ENCODE peak calls at places on chromosomes 2 and 18, in four cellular contexts. One of them, this sample, is unnamed.

GRCh38 chr2:112482309-112483046 is 522 bp downstream of the TTL start:
- DNase-seq in CD4-positive, CD25-positive, alpha-beta regulatory T cell: peak
- DNase-seq in dorsolateral prefrontal cortex: no peak
- DNase-seq in CD8-positive, alpha-beta T cell: peak
- DNase-seq in this sample: peak

GRCh38 chr2:240567872-240568677 is at the start of gene RNPEPL1:
- DNase-seq in CD8-positive, alpha-beta T cell: peak
- DNase-seq in dorsolateral prefrontal cortex: peak
- DNase-seq in CD4-positive, CD25-positive, alpha-beta regulatory T cell: peak
- DNase-seq in this sample: peak

GRCh38 chr2:67856866-67857265 is 205.9 kb downstream of the C1D start:
- DNase-seq in CD8-positive, alpha-beta T cell: no peak
- DNase-seq in CD4-positive, CD25-positive, alpha-beta regulatory T cell: no peak
- DNase-seq in dorsolateral prefrontal cortex: no peak
- DNase-seq in this sample: no peak

GRCh38 chr18:13993730-13994129 is 78.4 kb upstream of the MC2R start:
- DNase-seq in CD8-positive, alpha-beta T cell: no peak
- DNase-seq in CD4-positive, CD25-positive, alpha-beta regulatory T cell: no peak
- DNase-seq in dorsolateral prefrontal cortex: no peak
- DNase-seq in this sample: no peak

GRCh38 chr2:144707927-144708326 is 188.0 kb upstream of the ZEB2 start:
- DNase-seq in CD4-positive, CD25-positive, alpha-beta regulatory T cell: no peak
- DNase-seq in CD8-positive, alpha-beta T cell: no peak
- DNase-seq in dorsolateral prefrontal cortex: no peak
- DNase-seq in this sample: no peak

GRCh38 chr2:187541086-187542085 is 12.8 kb downstream of the TFPI start:
- DNase-seq in CD4-positive, CD25-positive, alpha-beta regulatory T cell: no peak
- DNase-seq in dorsolateral prefrontal cortex: no peak
- DNase-seq in CD8-positive, alpha-beta T cell: no peak
- DNase-seq in this sample: no peak

GRCh38 chr18:60649107-60649506 is 276.5 kb upstream of the MC4R start:
- DNase-seq in CD4-positive, CD25-positive, alpha-beta regulatory T cell: no peak
- DNase-seq in CD8-positive, alpha-beta T cell: no peak
- DNase-seq in dorsolateral prefrontal cortex: no peak
- DNase-seq in this sample: no peak

GRCh38 chr2:120982598-120982997 is 246.9 kb downstream of the GLI2 start:
- DNase-seq in CD4-positive, CD25-positive, alpha-beta regulatory T cell: no peak
- DNase-seq in CD8-positive, alpha-beta T cell: no peak
- DNase-seq in dorsolateral prefrontal cortex: no peak
- DNase-seq in this sample: no peak

GRCh38 chr2:102915128-102915527 is 153.3 kb downstream of the TMEM182 start:
- DNase-seq in dorsolateral prefrontal cortex: no peak
- DNase-seq in CD4-positive, CD25-positive, alpha-beta regulatory T cell: no peak
- DNase-seq in CD8-positive, alpha-beta T cell: no peak
- DNase-seq in this sample: no peak

GRCh38 chr2:100876231-100876860 is 56.4 kb downstream of the NPAS2 start:
- DNase-seq in dorsolateral prefrontal cortex: no peak
- DNase-seq in CD4-positive, CD25-positive, alpha-beta regulatory T cell: no peak
- DNase-seq in CD8-positive, alpha-beta T cell: no peak
- DNase-seq in this sample: no peak

GRCh38 chr2:171972329-171972982 is 27.3 kb upstream of the METAP1D start:
- DNase-seq in CD4-positive, CD25-positive, alpha-beta regulatory T cell: no peak
- DNase-seq in CD8-positive, alpha-beta T cell: no peak
- DNase-seq in dorsolateral prefrontal cortex: no peak
- DNase-seq in this sample: no peak

GRCh38 chr18:37277753-37278152 is 287.8 kb downstream of the CELF4 start:
- DNase-seq in CD8-positive, alpha-beta T cell: no peak
- DNase-seq in CD4-positive, CD25-positive, alpha-beta regulatory T cell: no peak
- DNase-seq in dorsolateral prefrontal cortex: no peak
- DNase-seq in this sample: no peak

GRCh38 chr18:297936-298335 is 30.1 kb upstream of the THOC1 start:
- DNase-seq in dorsolateral prefrontal cortex: no peak
- DNase-seq in CD8-positive, alpha-beta T cell: no peak
- DNase-seq in CD4-positive, CD25-positive, alpha-beta regulatory T cell: no peak
- DNase-seq in this sample: no peak

GRCh38 chr18:40851014-40851429 is 1104.0 kb upstream of the PIK3C3 start:
- DNase-seq in dorsolateral prefrontal cortex: no peak
- DNase-seq in CD4-positive, CD25-positive, alpha-beta regulatory T cell: no peak
- DNase-seq in CD8-positive, alpha-beta T cell: no peak
- DNase-seq in this sample: no peak

GRCh38 chr2:47566207-47566858 is 163.4 kb downstream of the MSH2 start:
- DNase-seq in dorsolateral prefrontal cortex: no peak
- DNase-seq in CD4-positive, CD25-positive, alpha-beta regulatory T cell: no peak
- DNase-seq in CD8-positive, alpha-beta T cell: no peak
- DNase-seq in this sample: no peak

GRCh38 chr2:11669454-11670291 is at the start of gene NTSR2:
- DNase-seq in CD4-positive, CD25-positive, alpha-beta regulatory T cell: peak
- DNase-seq in dorsolateral prefrontal cortex: no peak
- DNase-seq in CD8-positive, alpha-beta T cell: no peak
- DNase-seq in this sample: peak

GRCh38 chr2:233967163-233967562 is 50.0 kb downstream of the TRPM8 start:
- DNase-seq in CD4-positive, CD25-positive, alpha-beta regulatory T cell: no peak
- DNase-seq in dorsolateral prefrontal cortex: no peak
- DNase-seq in CD8-positive, alpha-beta T cell: no peak
- DNase-seq in this sample: no peak

GRCh38 chr2:233965032-233965614 is 48.0 kb downstream of the TRPM8 start:
- DNase-seq in CD8-positive, alpha-beta T cell: no peak
- DNase-seq in dorsolateral prefrontal cortex: no peak
- DNase-seq in CD4-positive, CD25-positive, alpha-beta regulatory T cell: no peak
- DNase-seq in this sample: no peak

GRCh38 chr2:233961905-233962304 is 44.7 kb downstream of the TRPM8 start:
- DNase-seq in dorsolateral prefrontal cortex: no peak
- DNase-seq in CD4-positive, CD25-positive, alpha-beta regulatory T cell: no peak
- DNase-seq in CD8-positive, alpha-beta T cell: no peak
- DNase-seq in this sample: no peak

GRCh38 chr2:233966388-233966787 is 49.2 kb downstream of the TRPM8 start:
- DNase-seq in dorsolateral prefrontal cortex: peak
- DNase-seq in CD8-positive, alpha-beta T cell: no peak
- DNase-seq in CD4-positive, CD25-positive, alpha-beta regulatory T cell: no peak
- DNase-seq in this sample: no peak

GRCh38 chr2:233964581-233964980 is 47.4 kb downstream of the TRPM8 start:
- DNase-seq in CD8-positive, alpha-beta T cell: no peak
- DNase-seq in dorsolateral prefrontal cortex: no peak
- DNase-seq in CD4-positive, CD25-positive, alpha-beta regulatory T cell: no peak
- DNase-seq in this sample: no peak
- H3K4me3 ChIP-seq in CD8-positive, alpha-beta T cell: no peak
- H3K4me3 ChIP-seq in dorsolateral prefrontal cortex: no peak
- H3K4me3 ChIP-seq in CD4-positive, CD25-positive, alpha-beta regulatory T cell: no peak
- H3K4me3 ChIP-seq in this sample: no peak

GRCh38 chr2:146602856-146603255 is 1242.0 kb upstream of the ACVR2A start:
- DNase-seq in dorsolateral prefrontal cortex: no peak
- DNase-seq in CD4-positive, CD25-positive, alpha-beta regulatory T cell: no peak
- DNase-seq in CD8-positive, alpha-beta T cell: no peak
- DNase-seq in this sample: no peak
- H3K27ac ChIP-seq in dorsolateral prefrontal cortex: no peak
- H3K27ac ChIP-seq in CD4-positive, CD25-positive, alpha-beta regulatory T cell: no peak
- H3K27ac ChIP-seq in CD8-positive, alpha-beta T cell: no peak
- H3K27ac ChIP-seq in this sample: no peak

DNA sequence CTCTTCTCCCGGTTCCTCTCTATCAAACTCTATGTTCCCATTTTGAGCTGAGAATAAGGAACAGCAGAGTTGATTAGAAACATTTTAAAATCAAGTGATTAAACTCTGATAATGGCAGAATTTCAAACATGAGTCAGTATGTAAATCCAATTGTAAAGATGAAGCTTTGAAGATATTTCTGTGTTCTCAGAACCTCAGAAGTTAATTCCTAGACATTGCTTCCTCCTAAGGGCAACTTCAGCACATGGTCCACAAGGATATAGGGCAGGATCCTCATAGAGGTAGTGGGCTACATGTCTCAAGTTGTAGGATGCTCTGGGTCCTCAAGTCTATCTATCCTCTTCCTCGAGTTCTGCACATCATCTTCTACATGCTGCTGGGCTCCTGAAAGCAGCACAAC is 46.3 kb downstream of the QPCT start:
- DNase-seq in CD4-positive, CD25-positive, alpha-beta regulatory T cell: no peak
- DNase-seq in dorsolateral prefrontal cortex: no peak
- DNase-seq in CD8-positive, alpha-beta T cell: no peak
- DNase-seq in this sample: no peak
- H3K4me3 ChIP-seq in CD4-positive, CD25-positive, alpha-beta regulatory T cell: peak
- H3K4me3 ChIP-seq in dorsolateral prefrontal cortex: no peak
- H3K4me3 ChIP-seq in CD8-positive, alpha-beta T cell: no peak
- H3K4me3 ChIP-seq in this sample: no peak

GRCh38 chr2:162118166-162119031 is 33.6 kb downstream of the GCG start:
- DNase-seq in CD4-positive, CD25-positive, alpha-beta regulatory T cell: no peak
- DNase-seq in CD8-positive, alpha-beta T cell: no peak
- DNase-seq in dorsolateral prefrontal cortex: peak
- DNase-seq in this sample: no peak
- H3K27ac ChIP-seq in CD4-positive, CD25-positive, alpha-beta regulatory T cell: no peak
- H3K27ac ChIP-seq in CD8-positive, alpha-beta T cell: no peak
- H3K27ac ChIP-seq in dorsolateral prefrontal cortex: no peak
- H3K27ac ChIP-seq in this sample: peak

GRCh38 chr2:130759906-130760753 is 4.8 kb downstream of the AMER3 start:
- DNase-seq in CD8-positive, alpha-beta T cell: no peak
- DNase-seq in CD4-positive, CD25-positive, alpha-beta regulatory T cell: no peak
- DNase-seq in dorsolateral prefrontal cortex: no peak
- DNase-seq in this sample: no peak

GRCh38 chr2:130756721-130757195 is 1.4 kb downstream of the AMER3 start:
- DNase-seq in CD4-positive, CD25-positive, alpha-beta regulatory T cell: no peak
- DNase-seq in dorsolateral prefrontal cortex: no peak
- DNase-seq in CD8-positive, alpha-beta T cell: no peak
- DNase-seq in this sample: no peak

GRCh38 chr2:130756041-130756720 is 841 bp downstream of the AMER3 start:
- DNase-seq in CD8-positive, alpha-beta T cell: no peak
- DNase-seq in dorsolateral prefrontal cortex: no peak
- DNase-seq in CD4-positive, CD25-positive, alpha-beta regulatory T cell: no peak
- DNase-seq in this sample: no peak

GRCh38 chr2:130754811-130755210 is 529 bp upstream of the AMER3 start:
- DNase-seq in CD8-positive, alpha-beta T cell: no peak
- DNase-seq in dorsolateral prefrontal cortex: no peak
- DNase-seq in CD4-positive, CD25-positive, alpha-beta regulatory T cell: no peak
- DNase-seq in this sample: no peak

DNA sequence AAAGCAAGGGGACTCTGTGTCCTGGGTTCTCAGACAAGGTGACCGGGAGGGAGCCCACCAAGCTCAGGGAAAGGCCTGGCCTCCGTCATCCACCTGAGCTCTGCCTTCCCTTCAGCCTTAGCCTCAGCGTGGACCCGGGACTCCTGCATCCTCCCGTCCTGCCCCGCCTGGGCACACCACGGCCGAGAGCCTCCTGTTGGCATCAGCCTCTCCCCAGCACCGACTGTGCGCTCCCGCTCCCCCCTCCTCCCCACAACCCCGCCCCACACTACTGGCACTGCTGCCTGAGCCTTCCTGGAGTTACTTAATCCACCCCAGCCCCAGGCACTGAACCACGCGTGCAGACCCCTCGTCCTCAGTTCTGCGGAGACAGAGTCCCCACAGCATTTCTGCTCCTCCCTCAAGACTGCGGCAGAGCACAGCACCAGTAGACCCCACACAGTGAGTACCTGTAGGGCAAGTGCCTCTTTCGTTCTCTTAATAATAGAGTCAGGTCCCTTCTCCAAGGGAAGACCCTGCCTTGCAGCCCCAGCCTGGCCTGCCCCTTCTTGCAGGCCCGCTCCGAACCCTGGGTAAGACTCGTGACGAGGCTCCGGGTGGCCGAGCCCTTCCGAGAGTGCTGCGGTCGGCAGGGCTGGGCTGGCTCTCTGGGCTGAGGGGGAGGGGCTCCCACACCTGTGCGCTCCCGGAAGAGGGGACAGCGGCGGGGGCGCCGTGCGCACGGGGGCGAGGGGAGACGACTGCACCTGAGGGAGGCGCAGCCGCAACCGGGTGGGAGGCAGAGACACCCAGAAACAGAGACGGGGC is at the start of gene AMER3:
- DNase-seq in CD8-positive, alpha-beta T cell: no peak
- DNase-seq in dorsolateral prefrontal cortex: no peak
- DNase-seq in CD4-positive, CD25-positive, alpha-beta regulatory T cell: no peak
- DNase-seq in this sample: no peak
- H3K4me3 ChIP-seq in CD8-positive, alpha-beta T cell: no peak
- H3K4me3 ChIP-seq in dorsolateral prefrontal cortex: peak
- H3K4me3 ChIP-seq in CD4-positive, CD25-positive, alpha-beta regulatory T cell: no peak
- H3K4me3 ChIP-seq in this sample: peak

GRCh38 chr2:206442516-206442853 is 847 bp upstream of the ADAM23 start:
- DNase-seq in dorsolateral prefrontal cortex: no peak
- DNase-seq in CD4-positive, CD25-positive, alpha-beta regulatory T cell: no peak
- DNase-seq in CD8-positive, alpha-beta T cell: no peak
- DNase-seq in this sample: no peak
- H3K27ac ChIP-seq in dorsolateral prefrontal cortex: peak
- H3K27ac ChIP-seq in CD4-positive, CD25-positive, alpha-beta regulatory T cell: no peak
- H3K27ac ChIP-seq in CD8-positive, alpha-beta T cell: no peak
- H3K27ac ChIP-seq in this sample: no peak

DNA sequence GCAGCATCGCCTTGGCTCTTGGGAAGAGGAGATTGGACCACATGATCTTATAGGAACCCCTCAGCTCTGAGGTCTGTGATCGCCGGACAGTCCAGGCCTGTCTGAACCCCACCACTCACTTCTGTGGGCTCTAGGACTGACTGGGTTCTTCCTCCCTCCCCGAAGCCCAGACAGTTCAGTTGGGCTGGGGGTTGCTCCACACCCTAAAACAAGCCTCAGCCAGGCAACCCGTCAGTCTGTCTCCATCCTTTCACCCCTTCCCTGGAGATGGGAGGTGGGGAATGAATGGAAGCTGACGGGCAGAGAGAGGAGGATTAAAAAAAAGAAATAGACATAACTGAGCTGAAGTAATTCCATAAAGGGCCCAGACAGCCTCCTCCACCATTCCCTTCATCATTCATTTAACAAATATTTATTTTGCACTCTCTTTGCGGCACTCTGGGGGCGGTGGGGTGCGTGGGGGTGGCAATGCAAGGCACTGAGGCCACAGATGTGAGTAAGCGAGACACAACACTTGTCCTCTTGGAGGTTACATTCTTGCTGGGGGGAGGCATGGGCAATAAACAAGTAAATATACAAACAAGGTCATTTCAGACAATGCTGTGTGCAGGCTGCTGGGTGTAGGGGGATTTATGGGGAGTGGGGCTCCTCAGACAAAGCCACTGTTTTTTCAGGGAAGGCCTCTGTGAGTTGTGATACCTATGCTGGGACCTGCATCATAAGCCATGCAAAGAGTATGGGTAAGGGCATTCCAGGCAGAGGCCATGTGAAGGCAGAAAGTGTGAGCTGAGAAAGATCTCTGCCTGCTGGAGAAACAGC is 12.9 kb downstream of the WNT10A start:
- DNase-seq in dorsolateral prefrontal cortex: no peak
- DNase-seq in CD4-positive, CD25-positive, alpha-beta regulatory T cell: peak
- DNase-seq in CD8-positive, alpha-beta T cell: no peak
- DNase-seq in this sample: no peak
- H3K4me3 ChIP-seq in dorsolateral prefrontal cortex: peak
- H3K4me3 ChIP-seq in CD4-positive, CD25-positive, alpha-beta regulatory T cell: peak
- H3K4me3 ChIP-seq in CD8-positive, alpha-beta T cell: peak
- H3K4me3 ChIP-seq in this sample: peak

GRCh38 chr2:169834401-169834800 is 7.1 kb downstream of the UBR3 start:
- DNase-seq in CD4-positive, CD25-positive, alpha-beta regulatory T cell: no peak
- DNase-seq in dorsolateral prefrontal cortex: no peak
- DNase-seq in CD8-positive, alpha-beta T cell: no peak
- DNase-seq in this sample: no peak
- H3K27ac ChIP-seq in CD4-positive, CD25-positive, alpha-beta regulatory T cell: no peak
- H3K27ac ChIP-seq in dorsolateral prefrontal cortex: no peak
- H3K27ac ChIP-seq in CD8-positive, alpha-beta T cell: no peak
- H3K27ac ChIP-seq in this sample: no peak

This sample was measured in lower lobe of right lung.